ENCODE peak calls at places on chromosome 4, in four cellular contexts. W, V, X and T are unnamed samples.

GRCh38 chr4:163448541-163449203 is 24.9 kb downstream of the TKTL2 start:
- DNase-seq in X (no peak), V (no peak), W (no peak), T (no peak)

GRCh38 chr4:127586922-127587571 is 45.7 kb upstream of the INTU start:
- DNase-seq in W (peak), X (no peak), V (peak), T (no peak)

GRCh38 chr4:98447648-98448047 is 186.5 kb downstream of the RAP1GDS1 start:
- DNase-seq in W (no peak), X (no peak), V (no peak), T (peak)

GRCh38 chr4:42750831-42751230 is 93.9 kb upstream of the ATP8A1 start:
- DNase-seq in V (no peak), X (no peak), W (no peak), T (no peak)

GRCh38 chr4:13918110-13918509 is 290.6 kb upstream of the BOD1L1 start:
- DNase-seq in V (peak), W (no peak), X (no peak), T (no peak)

GRCh38 chr4:48688953-48689352 is 91.1 kb downstream of the FRYL start:
- DNase-seq in V (no peak), W (no peak), X (no peak), T (no peak)

GRCh38 chr4:7192252-7193039 is at the start of gene SORCS2:
- DNase-seq in W (peak), V (peak), X (no peak), T (no peak)

GRCh38 chr4:6568689-6569332 is 6.2 kb upstream of the MAN2B2 start:
- DNase-seq in W (no peak), X (no peak), V (no peak), T (no peak)

GRCh38 chr4:104469794-104470193 is 24.9 kb downstream of the CXXC4 start:
- DNase-seq in X (no peak), V (no peak), W (no peak), T (no peak)

GRCh38 chr4:41655177-41655576 is 93.3 kb downstream of the PHOX2B start:
- DNase-seq in X (no peak), W (no peak), V (no peak), T (no peak)

GRCh38 chr4:57499786-57500185 is 389.6 kb upstream of the IGFBP7 start:
- DNase-seq in V (peak), W (no peak), X (no peak), T (no peak)

GRCh38 chr4:6364146-6364545 is 94.5 kb downstream of the WFS1 start:
- DNase-seq in W (no peak), X (no peak), V (no peak), T (no peak)

GRCh38 chr4:156633846-156634245 is 337.8 kb downstream of the PDGFC start:
- DNase-seq in X (no peak), W (no peak), V (no peak), T (no peak)

GRCh38 chr4:98113005-98113404 is 30.3 kb downstream of the STPG2 start:
- DNase-seq in W (peak), X (no peak), V (peak), T (no peak)

GRCh38 chr4:56316011-56316650 is 71.2 kb downstream of the AASDH start:
- DNase-seq in W (no peak), X (no peak), V (no peak), T (no peak)

GRCh38 chr4:156103306-156103705 is 149.6 kb upstream of the CTSO start:
- DNase-seq in V (no peak), W (no peak), X (no peak), T (no peak)

GRCh38 chr4:176290520-176290919 is 21.5 kb upstream of the ASB5 start:
- DNase-seq in V (no peak), X (no peak), W (peak), T (no peak)

GRCh38 chr4:14125375-14126129 is 498.0 kb upstream of the BOD1L1 start:
- DNase-seq in X (peak), W (no peak), V (no peak), T (no peak)

GRCh38 chr4:188722911-188723310 is 583.7 kb downstream of the TRIML1 start:
- DNase-seq in V (no peak), X (no peak), W (no peak), T (no peak)

GRCh38 chr4:31134720-31135119 is 414.6 kb downstream of the PCDH7 start:
- DNase-seq in X (no peak), W (no peak), V (no peak), T (no peak)

GRCh38 chr4:3371038-3371437 is 70.7 kb upstream of the HGFAC start:
- DNase-seq in X (no peak), W (no peak), V (no peak), T (no peak)

GRCh38 chr4:21765810-21766407 is 182.7 kb downstream of the KCNIP4 start:
- DNase-seq in V (peak), W (peak), X (no peak), T (peak)

GRCh38 chr4:25703731-25704388 is 48.2 kb downstream of the SLC34A2 start:
- DNase-seq in X (no peak), W (no peak), V (no peak), T (no peak)

GRCh38 chr4:152014280-152014679 is 253.5 kb upstream of the GATB start:
- DNase-seq in X (peak), W (no peak), V (no peak), T (no peak)

GRCh38 chr4:101357751-101358150 is 10.4 kb upstream of the PPP3CA start:
- DNase-seq in X (no peak), V (no peak), W (no peak), T (no peak)

GRCh38 chr4:7333801-7334421 is 100.8 kb downstream of the PSAPL1 start:
- DNase-seq in X (no peak), W (no peak), V (no peak), T (no peak)

GRCh38 chr4:27357283-27357682 is 496.6 kb downstream of the STIM2 start:
- DNase-seq in W (no peak), X (no peak), V (no peak), T (no peak)

GRCh38 chr4:165461176-165461835 is 82.5 kb downstream of the CPE start:
- DNase-seq in V (peak), X (no peak), W (no peak), T (no peak)

GRCh38 chr4:165470009-165470408 is 91.2 kb downstream of the CPE start:
- DNase-seq in X (no peak), W (no peak), V (no peak), T (no peak)

GRCh38 chr4:165464338-165464737 is 85.5 kb downstream of the CPE start:
- DNase-seq in W (no peak), V (no peak), X (no peak), T (no peak)

GRCh38 chr4:165462009-165462408 is 83.2 kb downstream of the CPE start:
- DNase-seq in W (no peak), X (no peak), V (no peak), T (no peak)

GRCh38 chr4:165464813-165465381 is 86.1 kb downstream of the CPE start:
- DNase-seq in W (peak), V (peak), X (no peak), T (no peak)
- TF ChIP-seq ATF2 in W (no peak), V (no peak), X (no peak), T (no peak)

GRCh38 chr4:66182651-66183050 is 512.4 kb upstream of the EPHA5 start:
- DNase-seq in X (no peak), W (no peak), V (no peak), T (no peak)
- TF ChIP-seq CHD2 in X (no peak), W (no peak), V (no peak), T (no peak)

GRCh38 chr4:33160126-33160525 is 2440.0 kb downstream of the PCDH7 start:
- DNase-seq in V (no peak), X (no peak), W (no peak), T (no peak)
- TF ChIP-seq ATF2 in V (no peak), X (no peak), W (no peak), T (no peak)

DNA sequence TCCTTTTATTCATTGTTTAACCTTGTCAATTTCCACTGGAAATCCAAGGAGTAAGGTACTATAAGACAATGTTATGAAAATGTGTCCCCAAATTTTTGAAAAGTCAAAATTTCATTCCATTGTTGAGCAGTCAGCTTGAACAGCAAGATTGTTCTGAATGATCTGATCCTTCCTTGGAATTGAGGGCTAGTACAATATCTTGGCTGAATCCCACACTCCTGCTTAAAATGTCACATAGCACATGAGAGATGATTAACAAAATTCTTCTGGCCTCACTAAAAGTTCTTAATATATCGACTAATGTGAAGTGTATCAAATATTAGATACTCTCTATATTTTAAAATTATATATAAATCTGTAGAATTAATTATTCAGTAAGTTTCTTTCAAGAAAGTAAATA is 104.8 kb downstream of the ANK2 start:
- DNase-seq in X (no peak), V (no peak), W (no peak), T (no peak)
- TF ChIP-seq CHD2 in X (no peak), V (no peak), W (no peak), T (no peak)

GRCh38 chr4:17126306-17126978 is 228.0 kb upstream of the LDB2 start:
- DNase-seq in X (no peak), W (no peak), V (no peak), T (no peak)
- TF ChIP-seq ATF2 in X (no peak), W (no peak), V (no peak), T (no peak)

GRCh38 chr4:180794352-180794751 is 1448.8 kb upstream of the TENM3 start:
- DNase-seq in X (no peak), V (no peak), W (no peak), T (no peak)

GRCh38 chr4:180805101-180805500 is 1438.1 kb upstream of the TENM3 start:
- DNase-seq in V (no peak), X (no peak), W (no peak), T (no peak)

GRCh38 chr4:180798016-180798574 is 1445.1 kb upstream of the TENM3 start:
- DNase-seq in W (no peak), V (no peak), X (no peak), T (no peak)

DNA sequence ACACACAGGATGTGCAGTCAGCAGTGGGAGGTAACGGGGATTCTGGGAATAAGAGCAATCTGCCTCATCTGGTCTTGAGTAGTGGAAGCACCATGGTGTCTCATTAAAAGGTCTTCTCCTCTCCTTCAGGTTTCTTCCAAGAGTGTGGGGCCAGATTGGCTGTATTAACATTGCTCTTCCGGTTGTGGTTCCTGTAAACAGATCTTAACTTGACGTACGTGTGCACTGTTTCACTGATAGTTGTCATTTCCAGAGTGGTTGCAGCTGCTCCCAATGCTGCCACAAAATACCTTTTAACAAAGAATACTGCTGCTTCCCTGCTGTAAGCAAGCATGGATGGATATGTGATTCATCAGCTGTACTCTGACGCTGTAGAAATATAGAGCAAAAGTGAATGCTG is 1443.4 kb upstream of the TENM3 start:
- DNase-seq in W (no peak), V (no peak), X (no peak), T (no peak)
- TF ChIP-seq CHD2 in W (no peak), V (no peak), X (no peak), T (no peak)

DNA sequence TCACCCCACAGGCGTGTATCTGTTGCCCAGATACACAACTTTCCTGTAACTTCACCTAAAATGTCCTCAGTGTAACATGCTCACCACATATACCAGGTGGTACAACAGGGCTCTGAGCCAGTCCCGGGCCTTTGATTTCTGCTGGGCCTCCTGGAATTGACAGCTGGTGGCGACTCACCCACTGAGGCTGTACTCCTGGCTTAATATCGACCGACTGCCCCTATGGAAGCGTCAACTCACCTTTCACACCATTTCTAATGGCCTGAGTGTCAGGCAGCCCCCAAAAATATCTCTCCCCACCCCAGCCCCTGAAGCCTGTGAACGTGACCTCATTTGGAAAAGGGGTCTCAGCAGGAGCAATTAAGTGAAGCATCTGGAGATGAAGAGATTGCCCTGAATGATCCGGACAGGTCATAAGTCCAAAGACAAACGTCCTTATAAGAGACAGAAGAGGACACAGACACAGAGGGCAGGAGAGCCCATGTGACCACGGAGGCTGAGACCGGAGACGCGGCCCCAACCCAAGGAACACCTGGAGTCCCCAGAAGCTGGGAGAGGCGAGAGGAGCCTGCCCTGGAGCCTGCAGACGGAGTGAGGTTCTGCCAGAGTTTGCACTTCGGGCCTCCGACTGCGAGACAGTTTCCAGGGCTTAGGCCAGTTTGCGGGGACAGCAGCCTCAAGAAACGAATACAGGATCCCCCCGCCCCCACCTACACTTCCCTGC is 12.6 kb upstream of the MXD4 start:
- DNase-seq in W (no peak), X (no peak), V (no peak), T (no peak)
- TF ChIP-seq ATF2 in W (no peak), X (no peak), V (no peak), T (no peak)

GRCh38 chr4:109730294-109731051 is 603 bp upstream of the PLA2G12A start:
- DNase-seq in V (no peak), W (peak), X (peak), T (peak)
- TF ChIP-seq CHD2 in V (no peak), W (no peak), X (peak), T (no peak)